ENCODE peak calls at places on chromosomes 3 and 15, in five cellular contexts. A, X, R, Q and H are unnamed samples.

GRCh38 chr15:25134546-25134945 is 179.8 kb downstream of the SNRPN start:
- DNase-seq in A (no peak), X (no peak), R (no peak), Q (no peak), H (no peak)

GRCh38 chr15:94523873-94524272 is 292.5 kb downstream of the MCTP2 start:
- DNase-seq in A (no peak), X (peak; percentile 19), R (no peak), Q (no peak), H (no peak)

GRCh38 chr15:28983432-28984311 is 97.9 kb downstream of the APBA2 start:
- DNase-seq in A (no peak), X (peak; percentile 52), R (no peak), Q (no peak), H (no peak)

GRCh38 chr3:111539351-111540331 is 2.4 kb upstream of the CD96 start:
- DNase-seq in A (peak; percentile 50), X (peak; percentile 79), R (no peak), Q (peak; percentile 71), H (peak; percentile 74)

GRCh38 chr3:120468635-120469295 is 18.0 kb upstream of the FSTL1 start:
- DNase-seq in A (no peak), X (no peak), R (no peak), Q (no peak), H (no peak)

GRCh38 chr15:101047301-101047781 is 128.2 kb downstream of the LRRK1 start:
- DNase-seq in A (no peak), X (no peak), R (peak; percentile 52), Q (peak; percentile 22), H (no peak)

GRCh38 chr15:77243716-77244401 is 172.9 kb upstream of the TSPAN3 start:
- DNase-seq in A (no peak), X (no peak), R (no peak), Q (no peak), H (no peak)

GRCh38 chr3:128495435-128495970 is 2.5 kb upstream of the GATA2 start:
- DNase-seq in A (no peak), X (no peak), R (peak; percentile 77), Q (no peak), H (no peak)

GRCh38 chr3:185084883-185085282 is 68.0 kb downstream of the C3orf70 start:
- DNase-seq in A (no peak), X (no peak), R (no peak), Q (peak; percentile 73), H (no peak)

GRCh38 chr3:108031893-108032292 is 58.9 kb downstream of the CD47 start:
- DNase-seq in A (no peak), X (no peak), R (no peak), Q (peak; percentile 37), H (no peak)

GRCh38 chr15:75123395-75123794 is 78.3 kb upstream of the C15orf39 start:
- DNase-seq in A (no peak), X (no peak), R (peak; percentile 23), Q (peak; percentile 80), H (no peak)

GRCh38 chr3:149625795-149626194 is 32.0 kb downstream of the WWTR1 start:
- DNase-seq in A (no peak), X (no peak), R (no peak), Q (peak; percentile 65), H (no peak)

GRCh38 chr15:29029651-29030195 is 143.9 kb downstream of the APBA2 start:
- DNase-seq in A (no peak), X (no peak), R (peak; percentile 76), Q (no peak), H (no peak)

GRCh38 chr3:13086594-13086993 is 13.4 kb upstream of the IQSEC1 start:
- DNase-seq in A (no peak), X (no peak), R (no peak), Q (no peak), H (no peak)

DNA sequence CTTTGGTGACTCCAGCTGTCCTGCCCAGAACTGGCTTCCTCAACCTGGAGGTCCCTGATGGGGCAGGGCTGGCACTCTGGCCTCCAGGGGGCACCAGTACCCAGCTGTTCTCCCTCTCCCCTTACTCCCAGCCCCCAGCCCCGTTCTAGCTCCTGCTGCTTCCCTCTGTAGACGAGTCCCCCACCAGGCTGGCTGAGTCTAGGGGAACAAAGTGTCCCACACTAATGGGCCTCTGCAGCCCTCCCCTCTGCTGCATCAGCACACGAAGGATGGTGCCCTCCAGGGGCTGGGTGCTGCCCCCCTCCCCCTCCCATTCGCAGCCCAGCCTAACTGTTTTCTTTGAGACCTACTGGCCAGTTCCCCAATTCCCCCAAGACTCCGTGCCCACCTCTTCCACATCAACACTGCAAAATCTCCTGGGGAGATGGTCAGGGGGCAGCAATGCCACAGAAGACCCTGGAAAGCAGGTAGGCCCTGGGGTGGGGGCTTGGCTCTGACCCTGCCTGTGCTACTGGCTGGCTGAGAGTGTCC is 4.2 kb downstream of the RHCG start:
- DNase-seq in A (no peak), X (peak; percentile 82), R (peak; percentile 72), Q (no peak), H (no peak)
- TF ChIP-seq CTCF in A (no peak), X (peak; percentile 48), R (no peak), Q (peak; percentile 42), H (no peak)

GRCh38 chr3:143952569-143953069 is 19.0 kb upstream of the DIPK2A start:
- DNase-seq in A (no peak), X (no peak), R (no peak), Q (no peak), H (no peak)
- TF ChIP-seq CTCF in A (no peak), X (no peak), R (no peak), Q (peak; percentile 3), H (no peak)

GRCh38 chr3:43883729-43884396 is 193.1 kb downstream of the ABHD5 start:
- DNase-seq in A (no peak), X (no peak), R (no peak), Q (no peak), H (no peak)

GRCh38 chr3:43874290-43874689 is 183.6 kb downstream of the ABHD5 start:
- DNase-seq in A (no peak), X (no peak), R (no peak), Q (no peak), H (no peak)

GRCh38 chr3:43876648-43877047 is 185.9 kb downstream of the ABHD5 start:
- DNase-seq in A (no peak), X (no peak), R (no peak), Q (no peak), H (no peak)

GRCh38 chr3:43882976-43883680 is 192.4 kb downstream of the ABHD5 start:
- DNase-seq in A (no peak), X (no peak), R (no peak), Q (no peak), H (no peak)

GRCh38 chr3:43879166-43879565 is 188.4 kb downstream of the ABHD5 start:
- DNase-seq in A (no peak), X (peak; percentile 76), R (no peak), Q (peak; percentile 58), H (peak; percentile 40)
- TF ChIP-seq CTCF in A (no peak), X (peak; percentile 28), R (no peak), Q (peak; percentile 19), H (no peak)

DNA sequence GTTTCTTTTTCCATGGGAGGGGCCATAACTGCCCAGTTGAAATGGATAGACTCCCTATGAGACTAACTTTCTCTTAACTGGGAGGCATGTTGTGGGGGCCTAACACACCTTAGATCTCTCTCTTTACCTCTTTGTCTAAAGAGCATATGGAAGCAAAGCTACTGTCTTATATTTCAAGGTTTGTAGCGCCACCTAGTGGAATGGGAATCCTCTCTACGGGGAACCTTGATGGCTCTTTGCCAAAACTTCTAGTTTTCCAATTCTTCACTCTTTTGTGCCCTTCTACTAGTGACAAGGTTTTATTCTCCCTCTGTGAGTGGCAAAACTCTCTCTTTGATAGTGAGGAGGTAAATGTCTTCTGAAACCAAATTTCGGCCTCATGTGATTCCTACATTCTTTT is 1030.4 kb upstream of the CADM2 start:
- DNase-seq in A (no peak), X (peak; percentile 36), R (no peak), Q (peak; percentile 13), H (peak; percentile 7)
- TF ChIP-seq CTCF in A (peak; percentile 15), X (peak; percentile 53), R (no peak), Q (no peak), H (peak; percentile 22)

GRCh38 chr3:136353461-136353860 is 103.3 kb downstream of the PCCB start:
- DNase-seq in A (no peak), X (no peak), R (no peak), Q (no peak), H (peak; percentile 11)

GRCh38 chr3:136351351-136351750 is 101.2 kb downstream of the PCCB start:
- DNase-seq in A (no peak), X (no peak), R (no peak), Q (peak; percentile 37), H (no peak)

GRCh38 chr3:136350132-136350531 is 100.0 kb downstream of the PCCB start:
- DNase-seq in A (no peak), X (no peak), R (no peak), Q (peak; percentile 93), H (no peak)

GRCh38 chr3:136350557-136350956 is 100.4 kb downstream of the PCCB start:
- DNase-seq in A (no peak), X (no peak), R (no peak), Q (peak; percentile 46), H (no peak)

GRCh38 chr3:136351905-136352304 is 101.8 kb downstream of the PCCB start:
- DNase-seq in A (no peak), X (no peak), R (no peak), Q (no peak), H (no peak)
- TF ChIP-seq CTCF in A (no peak), X (no peak), R (no peak), Q (no peak), H (peak; percentile 38)

GRCh38 chr15:80508783-80509182 is 104.6 kb downstream of the ARNT2 start:
- DNase-seq in A (no peak), X (no peak), R (no peak), Q (no peak), H (no peak)

GRCh38 chr15:80509800-80510199 is 105.6 kb downstream of the ARNT2 start:
- DNase-seq in A (no peak), X (no peak), R (no peak), Q (no peak), H (no peak)

GRCh38 chr15:80517290-80517689 is 113.1 kb downstream of the ARNT2 start:
- DNase-seq in A (no peak), X (no peak), R (no peak), Q (no peak), H (no peak)

GRCh38 chr15:80514071-80514780 is 110.0 kb downstream of the ARNT2 start:
- DNase-seq in A (no peak), X (no peak), R (no peak), Q (peak; percentile 91), H (no peak)

GRCh38 chr15:80512729-80513670 is 108.8 kb downstream of the ARNT2 start:
- DNase-seq in A (no peak), X (no peak), R (no peak), Q (peak; percentile 56), H (peak; percentile 5)
- TF ChIP-seq CTCF in A (no peak), X (no peak), R (no peak), Q (no peak), H (no peak)